ENCODE peak calls at places on chromosomes 4 and X, in six cellular contexts. J is CD8-positive, alpha-beta T cell; P is brain microvascular endothelial cell; O is tibial nerve; F is effector memory CD4-positive, alpha-beta T cell; W is aorta. X is an unnamed sample.

GRCh38 chrX:72030431-72030830 is 101.3 kb downstream of the RTL5 start:
- DNase-seq in J (peak; percentile 15), F (no peak), P (no peak), W (peak; percentile 4), O (no peak), X (no peak)

GRCh38 chr4:44016582-44017421 is 431.8 kb downstream of the KCTD8 start:
- DNase-seq in F (no peak), J (no peak), W (no peak), O (no peak), P (no peak), X (peak; percentile 7)

GRCh38 chr4:10623241-10623640 is 61.3 kb downstream of the CLNK start:
- DNase-seq in F (no peak), O (no peak), J (no peak), P (peak; percentile 52), W (no peak), X (no peak)

GRCh38 chr4:33722800-33723511 is 2521.4 kb downstream of the ARAP2 start:
- DNase-seq in J (no peak), W (no peak), P (no peak), F (no peak), O (no peak), X (peak; percentile 57)

GRCh38 chr4:167274346-167274745 is 40.1 kb upstream of the SPOCK3 start:
- DNase-seq in P (no peak), W (no peak), O (no peak), J (no peak), F (no peak), X (peak; percentile 0)

GRCh38 chrX:13398073-13398823 is 78.4 kb upstream of the ATXN3L start:
- DNase-seq in O (no peak), J (no peak), P (peak; percentile 98), F (no peak), W (peak; percentile 76), X (peak; percentile 97)

GRCh38 chr4:174248407-174248806 is 35.1 kb downstream of the FBXO8 start:
- DNase-seq in J (no peak), F (no peak), W (no peak), O (no peak), P (no peak), X (no peak)

GRCh38 chrX:104195489-104196084 is 29.3 kb downstream of the FAM199X start:
- DNase-seq in P (peak; percentile 21), O (no peak), J (no peak), F (no peak), W (no peak), X (peak; percentile 30)

GRCh38 chrX:139766545-139766983 is 58.6 kb upstream of the MCF2 start:
- DNase-seq in O (no peak), W (no peak), F (no peak), P (no peak), J (no peak), X (no peak)

GRCh38 chrX:14027511-14028019 is 2.1 kb downstream of the GEMIN8 start:
- DNase-seq in W (no peak), P (peak; percentile 27), J (no peak), O (no peak), F (no peak), X (no peak)

GRCh38 chrX:122078079-122078478 is 1030.7 kb downstream of the GLUD2 start:
- DNase-seq in W (no peak), J (no peak), O (no peak), P (no peak), F (no peak), X (no peak)

GRCh38 chr4:6674500-6675149 is 19.1 kb upstream of the S100P start:
- DNase-seq in F (peak; percentile 55), P (peak; percentile 7), W (no peak), O (no peak), J (peak; percentile 77), X (peak; percentile 36)

GRCh38 chr4:39514888-39515401 is 12.3 kb downstream of the UGDH start:
- DNase-seq in J (no peak), O (no peak), P (no peak), W (no peak), F (no peak), X (peak; percentile 87)

GRCh38 chrX:40402771-40403533 is 177.8 kb upstream of the ATP6AP2 start:
- DNase-seq in W (no peak), P (peak; percentile 42), F (no peak), O (no peak), J (no peak), X (peak; percentile 23)

GRCh38 chr4:119598521-119598920 is 30.1 kb downstream of the PDE5A start:
- DNase-seq in O (no peak), P (no peak), W (no peak), J (no peak), F (no peak), X (no peak)

GRCh38 chr4:111449657-111450056 is 695.6 kb upstream of the FAM241A start:
- DNase-seq in J (no peak), P (no peak), F (no peak), O (no peak), W (no peak), X (no peak)

GRCh38 chr4:115851918-115852766 is 738.7 kb upstream of the NDST4 start:
- DNase-seq in W (no peak), P (peak; percentile 24), O (no peak), J (no peak), F (no peak), X (peak; percentile 7)

GRCh38 chr4:163548481-163549243 is 54.2 kb downstream of the TMA16 start:
- DNase-seq in P (peak; percentile 50), W (no peak), O (no peak), J (no peak), F (no peak), X (peak; percentile 65)

GRCh38 chr4:154416183-154416543 is 75.4 kb downstream of the DCHS2 start:
- DNase-seq in W (no peak), P (no peak), J (no peak), F (no peak), O (no peak), X (peak; percentile 12)

GRCh38 chr4:74805601-74806000 is 11.3 kb upstream of the BTC start:
- DNase-seq in P (peak; percentile 77), F (no peak), O (no peak), J (no peak), W (no peak), X (peak; percentile 16)

GRCh38 chr4:147011386-147011785 is 65.7 kb upstream of the TTC29 start:
- DNase-seq in P (no peak), W (no peak), O (no peak), F (no peak), J (no peak), X (no peak)

GRCh38 chr4:155271557-155271956 is 63.1 kb downstream of the NPY2R start:
- DNase-seq in W (no peak), J (no peak), F (no peak), P (no peak), O (no peak), X (peak; percentile 1)

GRCh38 chr4:35548921-35549320 is 695.4 kb downstream of the ARAP2 start:
- DNase-seq in J (no peak), P (no peak), O (no peak), F (no peak), W (no peak), X (no peak)

GRCh38 chrX:39613997-39614679 is 483.6 kb downstream of the BCOR start:
- DNase-seq in W (no peak), O (no peak), F (no peak), P (no peak), J (no peak), X (no peak)

GRCh38 chr4:152115794-152116193 is 355.0 kb upstream of the GATB start:
- DNase-seq in P (no peak), W (no peak), F (peak; percentile 27), J (peak; percentile 77), O (no peak), X (no peak)

GRCh38 chrX:104668550-104668949 is 102.6 kb downstream of the IL1RAPL2 start:
- DNase-seq in F (no peak), J (no peak), O (no peak), W (no peak), P (no peak), X (no peak)

GRCh38 chr4:30847157-30847556 is 127.0 kb downstream of the PCDH7 start:
- DNase-seq in F (no peak), P (no peak), O (no peak), J (no peak), W (no peak), X (no peak)

GRCh38 chrX:134374910-134375309 is 85.1 kb upstream of the HPRT1 start:
- DNase-seq in J (no peak), O (no peak), P (no peak), W (no peak), F (no peak), X (no peak)
- H3K4me3 ChIP-seq in J (peak overlapping the region; percentile 90), O (peak overlapping the region; percentile 76), P (peak overlapping the region; percentile 74), W (no peak overlapping the region), F (peak overlapping the region; percentile 88), X (peak overlapping the region; percentile 85)

DNA sequence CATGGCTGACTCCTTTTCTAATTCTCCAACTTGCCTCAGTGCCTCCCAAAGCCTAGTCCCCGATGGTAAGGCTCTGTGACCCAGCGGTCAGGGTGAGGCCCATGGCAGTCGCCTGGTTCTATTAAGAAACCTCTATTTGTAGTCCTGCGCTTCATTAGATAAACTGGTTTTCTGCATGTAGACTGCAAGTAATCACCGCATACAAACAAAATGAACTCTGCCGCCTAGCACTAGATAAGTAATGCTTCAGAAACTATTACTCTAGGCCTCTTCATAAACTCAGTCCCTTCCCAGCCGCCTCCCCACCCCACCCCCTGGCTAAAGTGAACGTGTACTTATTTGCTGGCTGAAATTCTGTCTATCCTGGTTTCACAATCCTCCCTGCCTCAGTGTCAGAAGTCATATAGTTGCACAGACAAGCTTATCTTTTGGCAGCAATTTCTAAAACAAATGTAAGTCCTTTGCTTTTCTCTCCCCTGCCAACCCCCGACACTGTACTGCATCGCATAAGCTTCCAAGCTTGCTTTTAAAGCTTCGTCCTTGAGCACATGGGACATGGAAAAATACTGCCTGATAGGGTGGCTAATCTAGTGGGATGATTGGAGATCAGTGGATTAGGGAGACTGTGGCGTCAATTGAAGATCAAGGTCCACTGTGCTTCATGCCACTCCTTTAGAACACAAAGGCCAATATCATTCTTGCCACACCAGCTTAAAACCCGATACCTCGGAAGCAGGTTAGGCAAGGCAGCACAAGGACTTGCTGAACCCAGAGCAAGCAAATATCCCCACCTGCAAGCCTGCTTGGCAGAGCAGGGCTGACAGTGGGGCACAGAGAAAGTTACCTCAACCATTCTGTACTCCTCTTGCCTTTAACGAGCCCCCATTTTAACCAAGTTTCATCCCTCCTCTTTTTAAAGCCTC is 125.8 kb downstream of the IRF2 start:
- DNase-seq in F (no peak), P (peak; percentile 10), W (no peak), O (no peak), J (no peak), X (peak; percentile 100)
- H3K4me3 ChIP-seq in F (no peak overlapping the region), P (no peak overlapping the region), W (no peak overlapping the region), O (no peak overlapping the region), J (no peak overlapping the region), X (no peak overlapping the region)

GRCh38 chr4:24872720-24873119 is 40.1 kb downstream of the CCDC149 start:
- DNase-seq in F (no peak), O (no peak), P (no peak), W (no peak), J (no peak), X (no peak)

GRCh38 chr4:24867766-24868296 is 45.0 kb downstream of the CCDC149 start:
- DNase-seq in W (no peak), F (no peak), P (no peak), O (no peak), J (no peak), X (no peak)

GRCh38 chr4:24876431-24876830 is 36.4 kb downstream of the CCDC149 start:
- DNase-seq in O (no peak), P (no peak), W (no peak), J (no peak), F (no peak), X (no peak)

GRCh38 chr4:24871176-24871575 is 41.7 kb downstream of the CCDC149 start:
- DNase-seq in W (no peak), P (no peak), J (no peak), O (no peak), F (no peak), X (no peak)
- H3K4me3 ChIP-seq in W (no peak overlapping the region), P (no peak overlapping the region), J (no peak overlapping the region), O (no peak overlapping the region), F (no peak overlapping the region), X (no peak overlapping the region)

GRCh38 chr4:84158670-84159069 is 340.4 kb downstream of the NKX6-1 start:
- DNase-seq in F (no peak), O (no peak), J (no peak), W (no peak), P (no peak), X (no peak)
- H3K4me3 ChIP-seq in F (no peak overlapping the region), O (no peak overlapping the region), J (no peak overlapping the region), W (no peak overlapping the region), P (no peak overlapping the region), X (no peak overlapping the region)